ENCODE peak calls at places on chromosomes 7 and 10, in four cellular contexts. U, A, V and E are unnamed samples.
A peak's percentile ranks its signal among the peaks of the same experiment; 100 is the strongest.

GRCh38 chr10:47413531-47414226 is 29.6 kb upstream of the ZNF488 start:
- DNase-seq in U (no peak), A (no peak), V (no peak), E (no peak)

GRCh38 chr10:88318803-88319202 is 264.3 kb downstream of the RNLS start:
- DNase-seq in U (no peak), A (no peak), V (no peak), E (no peak)

GRCh38 chr7:94266278-94266677 is 128.4 kb upstream of the COL1A2 start:
- DNase-seq in U (no peak), A (peak; percentile 52), V (no peak), E (peak; percentile 41)

GRCh38 chr10:3538850-3539531 is 246.0 kb downstream of the KLF6 start:
- DNase-seq in U (no peak), A (peak; percentile 96), V (no peak), E (no peak)

GRCh38 chr7:128838981-128839731 is 8.9 kb downstream of the FLNC start:
- DNase-seq in U (no peak), A (no peak), V (no peak), E (no peak)

GRCh38 chr7:92691578-92691977 is 101.4 kb upstream of the FAM133B start:
- DNase-seq in U (no peak), A (no peak), V (peak; percentile 30), E (no peak)

GRCh38 chr10:31650010-31650409 is 278.6 kb downstream of the ARHGAP12 start:
- DNase-seq in U (peak; percentile 45), A (peak; percentile 69), V (no peak), E (peak; percentile 93)

GRCh38 chr10:133357293-133358151 is at the start of gene FUOM:
- DNase-seq in U (no peak), A (no peak), V (no peak), E (peak; percentile 39)

GRCh38 chr10:89082086-89082485 is 91.5 kb downstream of the FAS start:
- DNase-seq in U (no peak), A (no peak), V (no peak), E (no peak)

GRCh38 chr7:30924624-30925023 is 13.0 kb downstream of the AQP1 start:
- DNase-seq in U (no peak), A (no peak), V (no peak), E (no peak)

GRCh38 chr7:24192053-24192452 is 91.9 kb upstream of the NPY start:
- DNase-seq in U (no peak), A (no peak), V (no peak), E (no peak)

GRCh38 chr7:77655836-77656455 is 40.3 kb upstream of the RSBN1L start:
- DNase-seq in U (no peak), A (no peak), V (no peak), E (no peak)

GRCh38 chr7:6175642-6176041 is 96.8 kb downstream of the CYTH3 start:
- DNase-seq in U (no peak), A (peak; percentile 47), V (no peak), E (no peak)

GRCh38 chr10:132064771-132065437 is 842 bp upstream of the JAKMIP3 start:
- DNase-seq in U (no peak), A (no peak), V (no peak), E (no peak)

GRCh38 chr10:61211468-61211867 is 241.7 kb downstream of the TMEM26 start:
- DNase-seq in U (no peak), A (no peak), V (no peak), E (no peak)

GRCh38 chr7:23955600-23956149 is 245.7 kb downstream of the STK31 start:
- DNase-seq in U (no peak), A (no peak), V (no peak), E (no peak)

GRCh38 chr7:32905175-32905662 is 13.7 kb upstream of the KBTBD2 start:
- DNase-seq in U (peak; percentile 40), A (peak; percentile 87), V (peak; percentile 25), E (peak; percentile 47)

GRCh38 chr10:12484945-12485805 is 135.8 kb downstream of the CAMK1D start:
- DNase-seq in U (no peak), A (no peak), V (no peak), E (no peak)

GRCh38 chr10:101236376-101237079 is 7.3 kb upstream of the LBX1 start:
- DNase-seq in U (no peak), A (no peak), V (no peak), E (no peak)

GRCh38 chr7:138975343-138976104 is 5.7 kb downstream of the KIAA1549 start:
- DNase-seq in U (no peak), A (no peak), V (no peak), E (no peak)

GRCh38 chr7:71130280-71130679 is 1.7 kb upstream of the GALNT17 start:
- DNase-seq in U (no peak), A (no peak), V (no peak), E (no peak)

GRCh38 chr10:99506416-99506815 is 26.3 kb upstream of the NKX2-3 start:
- DNase-seq in U (no peak), A (no peak), V (no peak), E (no peak)

GRCh38 chr7:132650498-132650897 is 74.2 kb upstream of the PLXNA4 start:
- DNase-seq in U (no peak), A (peak; percentile 60), V (peak; percentile 41), E (no peak)

GRCh38 chr7:105622114-105622731 is 40.9 kb upstream of the EFCAB10 start:
- DNase-seq in U (no peak), A (no peak), V (no peak), E (no peak)

GRCh38 chr7:92633211-92633906 is 43.2 kb upstream of the FAM133B start:
- DNase-seq in U (no peak), A (peak; percentile 90), V (peak; percentile 91), E (no peak)

GRCh38 chr10:132309879-132310591 is 2.3 kb upstream of the STK32C start:
- DNase-seq in U (peak; percentile 7), A (no peak), V (no peak), E (no peak)